ENCODE peak calls at places on chromosomes 5 and 9, in ten cellular contexts. One of them, this sample, is unnamed.

GRCh38 chr9:114203410-114204140 is 48.2 kb downstream of the COL27A1 start:
- DNase-seq in esophagus muscularis mucosa: no peak
- DNase-seq in sigmoid colon: no peak
- DNase-seq in A549: no peak
- DNase-seq in suprapubic skin: no peak
- DNase-seq in stomach: no peak
- DNase-seq in H1: no peak
- DNase-seq in transverse colon: no peak
- DNase-seq in tibial nerve: no peak
- DNase-seq in SK-N-SH: no peak
- DNase-seq in this sample: no peak

GRCh38 chr5:143979044-143979690 is 167.2 kb downstream of the HMHB1 start:
- DNase-seq in H1: no peak
- DNase-seq in tibial nerve: no peak
- DNase-seq in suprapubic skin: no peak
- DNase-seq in stomach: no peak
- DNase-seq in esophagus muscularis mucosa: no peak
- DNase-seq in SK-N-SH: no peak
- DNase-seq in transverse colon: no peak
- DNase-seq in A549: no peak
- DNase-seq in sigmoid colon: no peak
- DNase-seq in this sample: no peak

GRCh38 chr9:69139596-69139995 is 34.5 kb upstream of the TJP2 start:
- DNase-seq in tibial nerve: no peak
- DNase-seq in SK-N-SH: no peak
- DNase-seq in suprapubic skin: peak; percentile 53
- DNase-seq in A549: no peak
- DNase-seq in transverse colon: no peak
- DNase-seq in H1: peak; percentile 38
- DNase-seq in stomach: no peak
- DNase-seq in sigmoid colon: no peak
- DNase-seq in esophagus muscularis mucosa: peak; percentile 84
- DNase-seq in this sample: no peak

GRCh38 chr5:110401881-110402280 is 324.6 kb downstream of the TMEM232 start:
- DNase-seq in SK-N-SH: no peak
- DNase-seq in A549: no peak
- DNase-seq in H1: no peak
- DNase-seq in esophagus muscularis mucosa: no peak
- DNase-seq in suprapubic skin: no peak
- DNase-seq in tibial nerve: no peak
- DNase-seq in sigmoid colon: no peak
- DNase-seq in stomach: no peak
- DNase-seq in transverse colon: no peak
- DNase-seq in this sample: no peak

GRCh38 chr9:13860926-13861325 is 453.0 kb downstream of the NFIB start:
- DNase-seq in tibial nerve: no peak
- DNase-seq in suprapubic skin: no peak
- DNase-seq in stomach: no peak
- DNase-seq in transverse colon: no peak
- DNase-seq in esophagus muscularis mucosa: no peak
- DNase-seq in H1: no peak
- DNase-seq in sigmoid colon: no peak
- DNase-seq in SK-N-SH: no peak
- DNase-seq in A549: no peak
- DNase-seq in this sample: no peak

GRCh38 chr9:92745236-92745790 is 19.3 kb downstream of the BICD2 start:
- DNase-seq in transverse colon: no peak
- DNase-seq in H1: no peak
- DNase-seq in suprapubic skin: peak; percentile 64
- DNase-seq in tibial nerve: no peak
- DNase-seq in SK-N-SH: no peak
- DNase-seq in sigmoid colon: no peak
- DNase-seq in A549: no peak
- DNase-seq in stomach: no peak
- DNase-seq in esophagus muscularis mucosa: no peak
- DNase-seq in this sample: no peak

GRCh38 chr5:54049963-54050362 is 260.4 kb downstream of the ARL15 start:
- DNase-seq in tibial nerve: no peak
- DNase-seq in suprapubic skin: no peak
- DNase-seq in esophagus muscularis mucosa: no peak
- DNase-seq in transverse colon: no peak
- DNase-seq in A549: no peak
- DNase-seq in H1: no peak
- DNase-seq in sigmoid colon: no peak
- DNase-seq in stomach: no peak
- DNase-seq in SK-N-SH: no peak
- DNase-seq in this sample: no peak

GRCh38 chr9:136707849-136708517 is 4.4 kb upstream of the DIPK1B start:
- DNase-seq in stomach: no peak
- DNase-seq in A549: no peak
- DNase-seq in transverse colon: no peak
- DNase-seq in SK-N-SH: no peak
- DNase-seq in suprapubic skin: no peak
- DNase-seq in esophagus muscularis mucosa: no peak
- DNase-seq in H1: no peak
- DNase-seq in tibial nerve: no peak
- DNase-seq in sigmoid colon: no peak
- DNase-seq in this sample: no peak

GRCh38 chr5:95449460-95449859 is 58.3 kb downstream of the FAM81B start:
- DNase-seq in H1: no peak
- DNase-seq in transverse colon: no peak
- DNase-seq in stomach: no peak
- DNase-seq in esophagus muscularis mucosa: no peak
- DNase-seq in sigmoid colon: no peak
- DNase-seq in suprapubic skin: no peak
- DNase-seq in A549: no peak
- DNase-seq in tibial nerve: no peak
- DNase-seq in SK-N-SH: no peak
- DNase-seq in this sample: no peak

GRCh38 chr9:28951945-28952344 is 1378.7 kb upstream of the C9orf72 start:
- DNase-seq in sigmoid colon: no peak
- DNase-seq in suprapubic skin: no peak
- DNase-seq in tibial nerve: no peak
- DNase-seq in H1: no peak
- DNase-seq in esophagus muscularis mucosa: no peak
- DNase-seq in A549: no peak
- DNase-seq in SK-N-SH: no peak
- DNase-seq in stomach: no peak
- DNase-seq in transverse colon: no peak
- DNase-seq in this sample: no peak

GRCh38 chr9:130302785-130303612 is 37.4 kb downstream of the HMCN2 start:
- DNase-seq in SK-N-SH: no peak
- DNase-seq in stomach: no peak
- DNase-seq in tibial nerve: no peak
- DNase-seq in esophagus muscularis mucosa: no peak
- DNase-seq in transverse colon: no peak
- DNase-seq in A549: no peak
- DNase-seq in H1: no peak
- DNase-seq in sigmoid colon: no peak
- DNase-seq in suprapubic skin: no peak
- DNase-seq in this sample: no peak

GRCh38 chr9:130303613-130304055 is 38.1 kb downstream of the HMCN2 start:
- DNase-seq in A549: no peak
- DNase-seq in transverse colon: no peak
- DNase-seq in esophagus muscularis mucosa: no peak
- DNase-seq in stomach: no peak
- DNase-seq in tibial nerve: no peak
- DNase-seq in H1: no peak
- DNase-seq in sigmoid colon: no peak
- DNase-seq in SK-N-SH: no peak
- DNase-seq in suprapubic skin: no peak
- DNase-seq in this sample: no peak

GRCh38 chr9:130299785-130300615 is 34.4 kb downstream of the HMCN2 start:
- DNase-seq in SK-N-SH: no peak
- DNase-seq in transverse colon: no peak
- DNase-seq in esophagus muscularis mucosa: no peak
- DNase-seq in sigmoid colon: no peak
- DNase-seq in tibial nerve: no peak
- DNase-seq in stomach: no peak
- DNase-seq in suprapubic skin: no peak
- DNase-seq in A549: no peak
- DNase-seq in H1: no peak
- DNase-seq in this sample: no peak

GRCh38 chr9:130300739-130301138 is 35.2 kb downstream of the HMCN2 start:
- DNase-seq in esophagus muscularis mucosa: no peak
- DNase-seq in A549: no peak
- DNase-seq in stomach: no peak
- DNase-seq in suprapubic skin: no peak
- DNase-seq in sigmoid colon: no peak
- DNase-seq in H1: no peak
- DNase-seq in tibial nerve: no peak
- DNase-seq in SK-N-SH: no peak
- DNase-seq in transverse colon: no peak
- DNase-seq in this sample: no peak

GRCh38 chr9:130301483-130302286 is 36.1 kb downstream of the HMCN2 start:
- DNase-seq in H1: no peak
- DNase-seq in esophagus muscularis mucosa: no peak
- DNase-seq in sigmoid colon: peak; percentile 93
- DNase-seq in A549: no peak
- DNase-seq in transverse colon: peak; percentile 51
- DNase-seq in suprapubic skin: no peak
- DNase-seq in tibial nerve: peak; percentile 49
- DNase-seq in stomach: no peak
- DNase-seq in SK-N-SH: peak; percentile 59
- DNase-seq in this sample: no peak
- TF ChIP-seq EP300 in H1: no peak
- TF ChIP-seq EP300 in esophagus muscularis mucosa: no peak
- TF ChIP-seq EP300 in sigmoid colon: no peak
- TF ChIP-seq EP300 in A549: no peak
- TF ChIP-seq EP300 in transverse colon: no peak
- TF ChIP-seq EP300 in suprapubic skin: no peak
- TF ChIP-seq EP300 in tibial nerve: no peak
- TF ChIP-seq EP300 in stomach: no peak
- TF ChIP-seq EP300 in SK-N-SH: no peak
- TF ChIP-seq EP300 in this sample: no peak

DNA sequence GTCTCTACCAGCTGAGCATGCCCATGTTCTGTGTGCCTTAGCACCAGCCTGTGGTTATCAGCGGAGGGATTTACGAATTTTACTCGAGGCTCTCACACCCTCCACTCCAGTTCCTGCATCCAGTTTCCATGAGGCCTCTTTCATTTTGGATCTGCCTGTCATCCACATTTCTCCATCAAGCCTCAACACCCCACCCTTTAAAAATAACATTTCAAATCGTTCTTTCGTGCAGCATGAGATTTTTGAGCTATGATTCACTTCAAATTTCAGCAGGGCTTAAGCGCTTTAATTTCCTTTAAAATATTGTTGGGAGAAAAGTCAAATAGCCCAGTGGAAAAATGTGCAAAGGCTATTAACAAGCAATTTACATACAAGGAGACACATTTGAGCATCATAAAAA is 103.1 kb downstream of the MSX2 start:
- DNase-seq in stomach: no peak
- DNase-seq in esophagus muscularis mucosa: no peak
- DNase-seq in A549: no peak
- DNase-seq in H1: no peak
- DNase-seq in suprapubic skin: no peak
- DNase-seq in sigmoid colon: no peak
- DNase-seq in SK-N-SH: no peak
- DNase-seq in transverse colon: no peak
- DNase-seq in tibial nerve: no peak
- DNase-seq in this sample: no peak
- H3K4me3 ChIP-seq in stomach: no peak overlapping the region
- H3K4me3 ChIP-seq in esophagus muscularis mucosa: no peak overlapping the region
- H3K4me3 ChIP-seq in A549: no peak overlapping the region
- H3K4me3 ChIP-seq in H1: no peak overlapping the region
- H3K4me3 ChIP-seq in suprapubic skin: no peak overlapping the region
- H3K4me3 ChIP-seq in sigmoid colon: no peak overlapping the region
- H3K4me3 ChIP-seq in SK-N-SH: no peak overlapping the region
- H3K4me3 ChIP-seq in transverse colon: no peak overlapping the region
- H3K4me3 ChIP-seq in tibial nerve: no peak overlapping the region
- H3K4me3 ChIP-seq in this sample: no peak overlapping the region

GRCh38 chr5:146731909-146732659 is 146.5 kb downstream of the PPP2R2B start:
- DNase-seq in transverse colon: no peak
- DNase-seq in esophagus muscularis mucosa: no peak
- DNase-seq in SK-N-SH: no peak
- DNase-seq in tibial nerve: no peak
- DNase-seq in stomach: no peak
- DNase-seq in A549: peak; percentile 29
- DNase-seq in H1: no peak
- DNase-seq in sigmoid colon: no peak
- DNase-seq in suprapubic skin: no peak
- DNase-seq in this sample: no peak
- H3K27ac ChIP-seq in transverse colon: no peak overlapping the region
- H3K27ac ChIP-seq in esophagus muscularis mucosa: no peak overlapping the region
- H3K27ac ChIP-seq in SK-N-SH: peak overlapping the region; percentile 83
- H3K27ac ChIP-seq in tibial nerve: no peak overlapping the region
- H3K27ac ChIP-seq in stomach: no peak overlapping the region
- H3K27ac ChIP-seq in A549: peak overlapping the region; percentile 49
- H3K27ac ChIP-seq in H1: no peak overlapping the region
- H3K27ac ChIP-seq in sigmoid colon: no peak overlapping the region
- H3K27ac ChIP-seq in suprapubic skin: no peak overlapping the region
- H3K27ac ChIP-seq in this sample: no peak overlapping the region

GRCh38 chr9:89715318-89715858 is 110.6 kb downstream of the GADD45G start:
- DNase-seq in H1: no peak
- DNase-seq in SK-N-SH: no peak
- DNase-seq in stomach: no peak
- DNase-seq in A549: no peak
- DNase-seq in esophagus muscularis mucosa: no peak
- DNase-seq in tibial nerve: no peak
- DNase-seq in transverse colon: no peak
- DNase-seq in sigmoid colon: no peak
- DNase-seq in suprapubic skin: no peak
- DNase-seq in this sample: no peak

GRCh38 chr9:89714316-89714715 is 109.5 kb downstream of the GADD45G start:
- DNase-seq in stomach: no peak
- DNase-seq in suprapubic skin: no peak
- DNase-seq in tibial nerve: no peak
- DNase-seq in sigmoid colon: no peak
- DNase-seq in A549: no peak
- DNase-seq in H1: no peak
- DNase-seq in esophagus muscularis mucosa: no peak
- DNase-seq in SK-N-SH: no peak
- DNase-seq in transverse colon: peak; percentile 28
- DNase-seq in this sample: peak; percentile 45

GRCh38 chr9:89711866-89712265 is 107.1 kb downstream of the GADD45G start:
- DNase-seq in esophagus muscularis mucosa: no peak
- DNase-seq in stomach: no peak
- DNase-seq in A549: no peak
- DNase-seq in tibial nerve: no peak
- DNase-seq in SK-N-SH: no peak
- DNase-seq in transverse colon: no peak
- DNase-seq in H1: no peak
- DNase-seq in sigmoid colon: no peak
- DNase-seq in suprapubic skin: no peak
- DNase-seq in this sample: no peak

GRCh38 chr9:89712285-89712684 is 107.5 kb downstream of the GADD45G start:
- DNase-seq in A549: no peak
- DNase-seq in suprapubic skin: no peak
- DNase-seq in sigmoid colon: no peak
- DNase-seq in H1: no peak
- DNase-seq in tibial nerve: no peak
- DNase-seq in esophagus muscularis mucosa: no peak
- DNase-seq in transverse colon: no peak
- DNase-seq in stomach: no peak
- DNase-seq in SK-N-SH: peak; percentile 47
- DNase-seq in this sample: no peak

DNA sequence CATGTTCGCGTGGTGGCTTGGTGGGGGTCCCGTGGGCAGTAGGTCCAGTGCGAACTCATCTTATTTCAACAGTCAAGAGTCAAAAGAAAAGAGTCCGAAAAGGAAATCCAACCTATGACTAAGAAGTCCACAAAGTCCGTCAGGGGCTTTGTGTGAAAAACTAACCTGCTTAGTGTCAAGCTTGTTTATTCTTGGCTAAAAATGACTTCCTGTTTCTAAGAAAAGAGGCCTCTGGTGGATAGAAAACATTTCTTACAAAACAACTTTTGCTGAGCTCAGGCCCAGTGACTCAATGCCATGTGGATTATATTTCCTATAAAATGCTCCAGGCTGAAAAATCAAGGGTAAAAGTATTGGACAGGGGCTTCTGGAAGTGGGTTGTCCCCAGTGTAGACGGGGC is 105.9 kb downstream of the GADD45G start:
- DNase-seq in sigmoid colon: no peak
- DNase-seq in H1: no peak
- DNase-seq in stomach: no peak
- DNase-seq in tibial nerve: peak; percentile 14
- DNase-seq in esophagus muscularis mucosa: no peak
- DNase-seq in suprapubic skin: no peak
- DNase-seq in transverse colon: no peak
- DNase-seq in A549: no peak
- DNase-seq in SK-N-SH: no peak
- DNase-seq in this sample: no peak
- TF ChIP-seq EP300 in sigmoid colon: no peak
- TF ChIP-seq EP300 in H1: no peak
- TF ChIP-seq EP300 in stomach: no peak
- TF ChIP-seq EP300 in tibial nerve: peak; percentile 66
- TF ChIP-seq EP300 in esophagus muscularis mucosa: no peak
- TF ChIP-seq EP300 in suprapubic skin: no peak
- TF ChIP-seq EP300 in transverse colon: no peak
- TF ChIP-seq EP300 in A549: no peak
- TF ChIP-seq EP300 in SK-N-SH: no peak
- TF ChIP-seq EP300 in this sample: no peak

This sample was measured in ovary.